ENCODE peak calls at places on chromosome 12, in nine cellular contexts. One of them, this sample, is unnamed.

GRCh38 chr12:53676715-53677611 is 1.1 kb upstream of the ATP5MC2 start:
- DNase-seq in heart left ventricle: peak; percentile 50
- DNase-seq in prostate gland: no peak
- DNase-seq in Peyer's patch: peak; percentile 57
- DNase-seq in mammary epithelial cell: no peak
- DNase-seq in CD4-positive, CD25-positive, alpha-beta regulatory T cell: peak; percentile 4
- DNase-seq in neural progenitor cell: peak; percentile 87
- DNase-seq in uterus: peak; percentile 68
- DNase-seq in right lobe of liver: peak; percentile 60
- DNase-seq in this sample: no peak

GRCh38 chr12:45409966-45410365 is 194.1 kb downstream of the ANO6 start:
- DNase-seq in neural progenitor cell: no peak
- DNase-seq in prostate gland: no peak
- DNase-seq in right lobe of liver: no peak
- DNase-seq in mammary epithelial cell: peak; percentile 55
- DNase-seq in uterus: no peak
- DNase-seq in Peyer's patch: no peak
- DNase-seq in heart left ventricle: peak; percentile 61
- DNase-seq in CD4-positive, CD25-positive, alpha-beta regulatory T cell: no peak
- DNase-seq in this sample: no peak

GRCh38 chr12:94644141-94644575 is 6.2 kb downstream of the TMCC3 start:
- DNase-seq in neural progenitor cell: no peak
- DNase-seq in mammary epithelial cell: peak; percentile 91
- DNase-seq in CD4-positive, CD25-positive, alpha-beta regulatory T cell: no peak
- DNase-seq in prostate gland: no peak
- DNase-seq in right lobe of liver: peak; percentile 59
- DNase-seq in Peyer's patch: peak; percentile 67
- DNase-seq in heart left ventricle: no peak
- DNase-seq in uterus: no peak
- DNase-seq in this sample: no peak

GRCh38 chr12:53967451-53968059 is 5.4 kb upstream of the HOXC11 start:
- DNase-seq in CD4-positive, CD25-positive, alpha-beta regulatory T cell: no peak
- DNase-seq in neural progenitor cell: no peak
- DNase-seq in mammary epithelial cell: no peak
- DNase-seq in right lobe of liver: no peak
- DNase-seq in uterus: no peak
- DNase-seq in heart left ventricle: no peak
- DNase-seq in prostate gland: no peak
- DNase-seq in Peyer's patch: no peak
- DNase-seq in this sample: no peak

GRCh38 chr12:25648460-25648859 is 95.4 kb upstream of the LMNTD1 start:
- DNase-seq in neural progenitor cell: peak; percentile 55
- DNase-seq in prostate gland: peak; percentile 68
- DNase-seq in Peyer's patch: no peak
- DNase-seq in CD4-positive, CD25-positive, alpha-beta regulatory T cell: no peak
- DNase-seq in heart left ventricle: peak; percentile 61
- DNase-seq in mammary epithelial cell: peak; percentile 78
- DNase-seq in uterus: no peak
- DNase-seq in right lobe of liver: no peak
- DNase-seq in this sample: no peak

GRCh38 chr12:113244015-113244983 is 23.0 kb downstream of the TPCN1 start:
- DNase-seq in mammary epithelial cell: peak; percentile 65
- DNase-seq in Peyer's patch: peak; percentile 64
- DNase-seq in uterus: peak; percentile 63
- DNase-seq in prostate gland: peak; percentile 86
- DNase-seq in CD4-positive, CD25-positive, alpha-beta regulatory T cell: no peak
- DNase-seq in neural progenitor cell: no peak
- DNase-seq in heart left ventricle: peak; percentile 76
- DNase-seq in right lobe of liver: peak; percentile 81
- DNase-seq in this sample: no peak

GRCh38 chr12:107458990-107459389 is 226.6 kb upstream of the PWP1 start:
- DNase-seq in uterus: no peak
- DNase-seq in prostate gland: no peak
- DNase-seq in heart left ventricle: no peak
- DNase-seq in mammary epithelial cell: no peak
- DNase-seq in neural progenitor cell: no peak
- DNase-seq in Peyer's patch: no peak
- DNase-seq in CD4-positive, CD25-positive, alpha-beta regulatory T cell: no peak
- DNase-seq in right lobe of liver: no peak
- DNase-seq in this sample: no peak

GRCh38 chr12:80186727-80187217 is 87.4 kb downstream of the OTOGL start:
- DNase-seq in right lobe of liver: no peak
- DNase-seq in heart left ventricle: no peak
- DNase-seq in Peyer's patch: peak; percentile 57
- DNase-seq in uterus: peak; percentile 82
- DNase-seq in CD4-positive, CD25-positive, alpha-beta regulatory T cell: peak; percentile 1
- DNase-seq in neural progenitor cell: peak; percentile 69
- DNase-seq in prostate gland: peak; percentile 65
- DNase-seq in mammary epithelial cell: peak; percentile 82
- DNase-seq in this sample: peak; percentile 47

GRCh38 chr12:6264402-6265037 is 46.0 kb upstream of the PLEKHG6 start:
- DNase-seq in neural progenitor cell: no peak
- DNase-seq in heart left ventricle: no peak
- DNase-seq in uterus: no peak
- DNase-seq in CD4-positive, CD25-positive, alpha-beta regulatory T cell: no peak
- DNase-seq in mammary epithelial cell: no peak
- DNase-seq in right lobe of liver: peak; percentile 55
- DNase-seq in prostate gland: no peak
- DNase-seq in Peyer's patch: peak; percentile 61
- DNase-seq in this sample: no peak

GRCh38 chr12:49548822-49549648 is 10.2 kb downstream of the KCNH3 start:
- DNase-seq in right lobe of liver: no peak
- DNase-seq in mammary epithelial cell: no peak
- DNase-seq in CD4-positive, CD25-positive, alpha-beta regulatory T cell: no peak
- DNase-seq in uterus: no peak
- DNase-seq in neural progenitor cell: peak; percentile 75
- DNase-seq in prostate gland: peak; percentile 24
- DNase-seq in heart left ventricle: peak; percentile 51
- DNase-seq in Peyer's patch: no peak
- DNase-seq in this sample: no peak

GRCh38 chr12:81974762-81975161 is 215.6 kb upstream of the PPFIA2 start:
- DNase-seq in heart left ventricle: no peak
- DNase-seq in neural progenitor cell: no peak
- DNase-seq in mammary epithelial cell: no peak
- DNase-seq in Peyer's patch: no peak
- DNase-seq in CD4-positive, CD25-positive, alpha-beta regulatory T cell: no peak
- DNase-seq in uterus: no peak
- DNase-seq in prostate gland: no peak
- DNase-seq in right lobe of liver: no peak
- DNase-seq in this sample: no peak

GRCh38 chr12:87995581-87996178 is 33.5 kb downstream of the C12orf50 start:
- DNase-seq in uterus: peak; percentile 22
- DNase-seq in CD4-positive, CD25-positive, alpha-beta regulatory T cell: no peak
- DNase-seq in right lobe of liver: peak; percentile 56
- DNase-seq in heart left ventricle: peak; percentile 33
- DNase-seq in Peyer's patch: peak; percentile 65
- DNase-seq in neural progenitor cell: peak; percentile 79
- DNase-seq in prostate gland: peak; percentile 33
- DNase-seq in mammary epithelial cell: peak; percentile 53
- DNase-seq in this sample: peak; percentile 46

GRCh38 chr12:43381879-43382278 is 170.1 kb downstream of the ADAMTS20 start:
- DNase-seq in neural progenitor cell: no peak
- DNase-seq in right lobe of liver: no peak
- DNase-seq in mammary epithelial cell: no peak
- DNase-seq in prostate gland: no peak
- DNase-seq in uterus: no peak
- DNase-seq in heart left ventricle: no peak
- DNase-seq in CD4-positive, CD25-positive, alpha-beta regulatory T cell: no peak
- DNase-seq in Peyer's patch: no peak
- DNase-seq in this sample: no peak

GRCh38 chr12:91349451-91349850 is 166.8 kb upstream of the DCN start:
- DNase-seq in mammary epithelial cell: no peak
- DNase-seq in heart left ventricle: no peak
- DNase-seq in right lobe of liver: no peak
- DNase-seq in neural progenitor cell: no peak
- DNase-seq in CD4-positive, CD25-positive, alpha-beta regulatory T cell: no peak
- DNase-seq in Peyer's patch: no peak
- DNase-seq in prostate gland: no peak
- DNase-seq in uterus: no peak
- DNase-seq in this sample: no peak

DNA sequence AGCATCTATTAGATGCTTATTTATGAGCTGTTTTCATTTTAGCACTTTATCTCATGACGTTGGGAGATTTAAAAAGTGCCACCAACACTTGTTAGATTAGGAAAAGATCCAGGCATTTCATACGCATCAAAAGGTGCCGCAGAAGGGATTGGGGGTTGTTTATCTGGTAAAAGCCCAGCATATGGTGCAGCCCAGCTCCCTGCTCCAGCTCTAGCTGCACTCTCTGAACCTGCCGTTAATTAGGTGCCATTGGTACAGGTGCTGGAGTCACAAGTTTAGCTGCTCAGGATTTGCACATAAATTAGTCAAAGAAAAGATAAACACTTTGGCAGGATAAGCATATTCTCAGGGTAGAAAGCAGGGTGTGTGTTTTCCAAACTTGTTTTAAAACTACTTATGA is 932.6 kb upstream of the TMEM132C start:
- DNase-seq in prostate gland: no peak
- DNase-seq in mammary epithelial cell: no peak
- DNase-seq in heart left ventricle: no peak
- DNase-seq in CD4-positive, CD25-positive, alpha-beta regulatory T cell: no peak
- DNase-seq in Peyer's patch: no peak
- DNase-seq in uterus: no peak
- DNase-seq in right lobe of liver: no peak
- DNase-seq in neural progenitor cell: no peak
- DNase-seq in this sample: no peak
- H3K9me3 ChIP-seq in prostate gland: no peaks in the 10 kb centered on the region
- H3K9me3 ChIP-seq in mammary epithelial cell: no peaks in the 10 kb centered on the region
- H3K9me3 ChIP-seq in heart left ventricle: no peaks in the 10 kb centered on the region
- H3K9me3 ChIP-seq in CD4-positive, CD25-positive, alpha-beta regulatory T cell: no peaks in the 10 kb centered on the region
- H3K9me3 ChIP-seq in Peyer's patch: no peaks in the 10 kb centered on the region
- H3K9me3 ChIP-seq in uterus: no peaks in the 10 kb centered on the region
- H3K9me3 ChIP-seq in right lobe of liver: no peaks in the 10 kb centered on the region
- H3K9me3 ChIP-seq in neural progenitor cell: no peaks in the 10 kb centered on the region
- H3K9me3 ChIP-seq in this sample: no peaks in the 10 kb centered on the region

GRCh38 chr12:78439666-78440065 is 424.9 kb upstream of the SYT1 start:
- DNase-seq in heart left ventricle: no peak
- DNase-seq in right lobe of liver: no peak
- DNase-seq in CD4-positive, CD25-positive, alpha-beta regulatory T cell: no peak
- DNase-seq in neural progenitor cell: no peak
- DNase-seq in prostate gland: no peak
- DNase-seq in Peyer's patch: no peak
- DNase-seq in mammary epithelial cell: no peak
- DNase-seq in uterus: no peak
- DNase-seq in this sample: no peak

GRCh38 chr12:78442454-78442801 is 422.1 kb upstream of the SYT1 start:
- DNase-seq in mammary epithelial cell: no peak
- DNase-seq in heart left ventricle: no peak
- DNase-seq in uterus: no peak
- DNase-seq in Peyer's patch: no peak
- DNase-seq in CD4-positive, CD25-positive, alpha-beta regulatory T cell: no peak
- DNase-seq in prostate gland: no peak
- DNase-seq in neural progenitor cell: no peak
- DNase-seq in right lobe of liver: no peak
- DNase-seq in this sample: no peak

GRCh38 chr12:78447373-78447772 is 417.2 kb upstream of the SYT1 start:
- DNase-seq in Peyer's patch: no peak
- DNase-seq in mammary epithelial cell: no peak
- DNase-seq in uterus: no peak
- DNase-seq in prostate gland: no peak
- DNase-seq in neural progenitor cell: no peak
- DNase-seq in CD4-positive, CD25-positive, alpha-beta regulatory T cell: no peak
- DNase-seq in heart left ventricle: no peak
- DNase-seq in right lobe of liver: no peak
- DNase-seq in this sample: no peak

GRCh38 chr12:78446555-78446954 is 418.0 kb upstream of the SYT1 start:
- DNase-seq in heart left ventricle: no peak
- DNase-seq in uterus: no peak
- DNase-seq in mammary epithelial cell: no peak
- DNase-seq in neural progenitor cell: no peak
- DNase-seq in prostate gland: no peak
- DNase-seq in right lobe of liver: no peak
- DNase-seq in Peyer's patch: no peak
- DNase-seq in CD4-positive, CD25-positive, alpha-beta regulatory T cell: no peak
- DNase-seq in this sample: no peak

GRCh38 chr12:78441737-78442453 is 422.7 kb upstream of the SYT1 start:
- DNase-seq in Peyer's patch: no peak
- DNase-seq in prostate gland: no peak
- DNase-seq in heart left ventricle: no peak
- DNase-seq in CD4-positive, CD25-positive, alpha-beta regulatory T cell: no peak
- DNase-seq in neural progenitor cell: no peak
- DNase-seq in uterus: no peak
- DNase-seq in right lobe of liver: no peak
- DNase-seq in mammary epithelial cell: no peak
- DNase-seq in this sample: no peak
- H3K4me3 ChIP-seq in Peyer's patch: no peak overlapping the region
- H3K4me3 ChIP-seq in prostate gland: no peak overlapping the region
- H3K4me3 ChIP-seq in heart left ventricle: no peak overlapping the region
- H3K4me3 ChIP-seq in CD4-positive, CD25-positive, alpha-beta regulatory T cell: no peak overlapping the region
- H3K4me3 ChIP-seq in neural progenitor cell: no peak overlapping the region
- H3K4me3 ChIP-seq in uterus: no peak overlapping the region
- H3K4me3 ChIP-seq in right lobe of liver: no peak overlapping the region
- H3K4me3 ChIP-seq in mammary epithelial cell: no peak overlapping the region
- H3K4me3 ChIP-seq in this sample: no peak overlapping the region

GRCh38 chr12:132633398-132633797 is 14.8 kb downstream of the P2RX2 start:
- DNase-seq in uterus: no peak
- DNase-seq in right lobe of liver: peak; percentile 14
- DNase-seq in neural progenitor cell: no peak
- DNase-seq in mammary epithelial cell: no peak
- DNase-seq in prostate gland: no peak
- DNase-seq in heart left ventricle: no peak
- DNase-seq in Peyer's patch: no peak
- DNase-seq in CD4-positive, CD25-positive, alpha-beta regulatory T cell: no peak
- DNase-seq in this sample: no peak

GRCh38 chr12:132635076-132635955 is 16.7 kb downstream of the P2RX2 start:
- DNase-seq in mammary epithelial cell: no peak
- DNase-seq in neural progenitor cell: no peak
- DNase-seq in right lobe of liver: peak; percentile 54
- DNase-seq in prostate gland: no peak
- DNase-seq in uterus: no peak
- DNase-seq in heart left ventricle: no peak
- DNase-seq in CD4-positive, CD25-positive, alpha-beta regulatory T cell: no peak
- DNase-seq in Peyer's patch: no peak
- DNase-seq in this sample: no peak

GRCh38 chr12:132634411-132634990 is 15.9 kb downstream of the P2RX2 start:
- DNase-seq in mammary epithelial cell: no peak
- DNase-seq in heart left ventricle: no peak
- DNase-seq in Peyer's patch: no peak
- DNase-seq in prostate gland: no peak
- DNase-seq in CD4-positive, CD25-positive, alpha-beta regulatory T cell: no peak
- DNase-seq in neural progenitor cell: no peak
- DNase-seq in uterus: no peak
- DNase-seq in right lobe of liver: peak; percentile 29
- DNase-seq in this sample: no peak

GRCh38 chr12:132632521-132633228 is 14.1 kb downstream of the P2RX2 start:
- DNase-seq in prostate gland: no peak
- DNase-seq in Peyer's patch: no peak
- DNase-seq in CD4-positive, CD25-positive, alpha-beta regulatory T cell: no peak
- DNase-seq in mammary epithelial cell: no peak
- DNase-seq in heart left ventricle: no peak
- DNase-seq in neural progenitor cell: no peak
- DNase-seq in uterus: no peak
- DNase-seq in right lobe of liver: peak; percentile 48
- DNase-seq in this sample: no peak

GRCh38 chr12:132633901-132634300 is 15.3 kb downstream of the P2RX2 start:
- DNase-seq in right lobe of liver: peak; percentile 28
- DNase-seq in CD4-positive, CD25-positive, alpha-beta regulatory T cell: no peak
- DNase-seq in heart left ventricle: no peak
- DNase-seq in mammary epithelial cell: no peak
- DNase-seq in uterus: no peak
- DNase-seq in neural progenitor cell: no peak
- DNase-seq in prostate gland: no peak
- DNase-seq in Peyer's patch: no peak
- DNase-seq in this sample: no peak
- H3K36me3 ChIP-seq in right lobe of liver: peaks cover 5% of the 10 kb centered on the region
- H3K36me3 ChIP-seq in CD4-positive, CD25-positive, alpha-beta regulatory T cell: peaks cover 68% of the 10 kb centered on the region
- H3K36me3 ChIP-seq in heart left ventricle: peaks cover 4% of the 10 kb centered on the region
- H3K36me3 ChIP-seq in mammary epithelial cell: peaks cover 14% of the 10 kb centered on the region
- H3K36me3 ChIP-seq in uterus: no peaks in the 10 kb centered on the region
- H3K36me3 ChIP-seq in neural progenitor cell: no peaks in the 10 kb centered on the region
- H3K36me3 ChIP-seq in prostate gland: peaks cover 6% of the 10 kb centered on the region
- H3K36me3 ChIP-seq in Peyer's patch: no peaks in the 10 kb centered on the region
- H3K36me3 ChIP-seq in this sample: peaks cover 23% of the 10 kb centered on the region

GRCh38 chr12:8953773-8954402 is 4.4 kb upstream of the M6PR start:
- DNase-seq in prostate gland: no peak
- DNase-seq in CD4-positive, CD25-positive, alpha-beta regulatory T cell: peak; percentile 42
- DNase-seq in neural progenitor cell: no peak
- DNase-seq in mammary epithelial cell: no peak
- DNase-seq in right lobe of liver: no peak
- DNase-seq in heart left ventricle: no peak
- DNase-seq in uterus: no peak
- DNase-seq in Peyer's patch: peak; percentile 70
- DNase-seq in this sample: peak; percentile 84
- H3K9me3 ChIP-seq in prostate gland: no peaks in the 10 kb centered on the region
- H3K9me3 ChIP-seq in CD4-positive, CD25-positive, alpha-beta regulatory T cell: no peaks in the 10 kb centered on the region
- H3K9me3 ChIP-seq in neural progenitor cell: no peaks in the 10 kb centered on the region
- H3K9me3 ChIP-seq in mammary epithelial cell: no peaks in the 10 kb centered on the region
- H3K9me3 ChIP-seq in right lobe of liver: no peaks in the 10 kb centered on the region
- H3K9me3 ChIP-seq in heart left ventricle: no peaks in the 10 kb centered on the region
- H3K9me3 ChIP-seq in uterus: no peaks in the 10 kb centered on the region
- H3K9me3 ChIP-seq in Peyer's patch: no peaks in the 10 kb centered on the region
- H3K9me3 ChIP-seq in this sample: no peaks in the 10 kb centered on the region

This sample was measured in CD8-positive, alpha-beta memory T cell.